ENCODE peak calls at places on chromosomes 1 and 21, in seven cellular contexts. R is EL, P is ureter, V is PC-3, O is GM23248, N is HEK293T, D is heart right ventricle. F is an unnamed sample.

GRCh38 chr21:45140346-45140940 is 66.1 kb downstream of the ADARB1 start:
- DNase-seq in D (peak; percentile 70), R (peak; percentile 88), P (peak; percentile 83), N (peak; percentile 88), O (peak; percentile 95), V (peak; percentile 91), F (peak; percentile 78)

GRCh38 chr1:84390231-84390630 is 8.1 kb upstream of the DNASE2B start:
- DNase-seq in O (no peak), N (no peak), V (peak; percentile 33), R (no peak), D (no peak), P (no peak), F (no peak)

GRCh38 chr1:8817413-8818324 is at the start of gene RERE:
- DNase-seq in N (peak; percentile 98), O (peak; percentile 95), D (peak; percentile 93), V (peak; percentile 95), R (peak; percentile 92), P (peak; percentile 95), F (peak; percentile 91)

GRCh38 chr1:91885331-91885715 is 628 bp downstream of the TGFBR3 start:
- DNase-seq in O (peak; percentile 69), P (no peak), V (peak; percentile 9), R (peak; percentile 47), N (peak; percentile 49), D (peak; percentile 39), F (no peak)

GRCh38 chr1:45493116-45493697 is 2.2 kb upstream of the TESK2 start:
- DNase-seq in N (peak; percentile 25), P (no peak), O (peak; percentile 62), R (peak; percentile 59), V (peak; percentile 77), D (peak; percentile 61), F (peak; percentile 79)

GRCh38 chr1:183652547-183653467 is at the start of gene APOBEC4:
- DNase-seq in N (no peak), R (no peak), V (no peak), D (no peak), P (no peak), O (no peak), F (peak; percentile 39)

GRCh38 chr1:235503333-235504121 is 725 bp downstream of the B3GALNT2 start:
- DNase-seq in P (peak; percentile 50), D (peak; percentile 47), V (peak; percentile 31), N (peak; percentile 47), O (peak; percentile 84), R (peak; percentile 63), F (peak; percentile 68)

GRCh38 chr1:113928129-113928949 is 785 bp upstream of the HIPK1 start:
- DNase-seq in D (no peak), P (no peak), V (peak; percentile 31), O (peak; percentile 56), N (no peak), R (no peak), F (peak; percentile 29)

GRCh38 chr1:12658531-12659453 is 14.9 kb downstream of the AADACL4 start:
- DNase-seq in P (peak; percentile 77), V (peak; percentile 96), O (peak; percentile 78), N (peak; percentile 92), D (peak; percentile 68), R (peak; percentile 78), F (peak; percentile 86)

GRCh38 chr1:11558286-11558685 is 79.3 kb downstream of the DISP3 start:
- DNase-seq in P (no peak), V (no peak), D (no peak), R (no peak), N (no peak), O (no peak), F (no peak)

GRCh38 chr1:209238356-209238755 is 345.2 kb upstream of the CAMK1G start:
- DNase-seq in R (no peak), V (no peak), O (no peak), N (no peak), P (no peak), D (no peak), F (no peak)

GRCh38 chr1:85078903-85079302 is 30.6 kb upstream of the MCOLN3 start:
- DNase-seq in V (peak; percentile 33), N (peak; percentile 40), R (no peak), D (no peak), O (peak; percentile 46), P (no peak), F (no peak)

GRCh38 chr1:119718409-119718808 is 6.7 kb downstream of the PHGDH start:
- DNase-seq in D (no peak), N (no peak), O (no peak), V (no peak), P (no peak), R (no peak), F (no peak)